ENCODE peak calls at places on chromosomes 1 and 21, in five cellular contexts. T is amygdala; H is NCI-H1092 treated with DMSO at 0.1 percent for 48 hours; Z is NCI-H460; S is activated CD8-positive, alpha-beta T cell treated with anti-CD3 and anti-CD28 coated beads for 36 hours. V is an unnamed sample.

GRCh38 chr1:161427733-161428516 is 60.2 kb upstream of the CFAP126 start:
- DNase-seq in T (no peak), S (peak), Z (peak), H (no peak), V (peak)

GRCh38 chr1:75836528-75836927 is 39.8 kb downstream of the MSH4 start:
- DNase-seq in S (no peak), T (no peak), Z (no peak), H (no peak), V (no peak)

GRCh38 chr1:30196872-30197615 is 526.3 kb downstream of the MATN1 start:
- DNase-seq in S (no peak), T (no peak), Z (no peak), H (no peak), V (no peak)

GRCh38 chr1:26530540-26530897 is 958 bp downstream of the RPS6KA1 start:
- DNase-seq in Z (no peak), H (no peak), S (no peak), T (no peak), V (no peak)

GRCh38 chr1:206455681-206456344 is 14.5 kb upstream of the IKBKE start:
- DNase-seq in Z (no peak), S (no peak), H (peak), T (no peak), V (no peak)

GRCh38 chr1:156663178-156663577 is 14.0 kb downstream of the NES start:
- DNase-seq in H (no peak), Z (no peak), S (no peak), T (no peak), V (no peak)

GRCh38 chr1:32353886-32354570 is 8.3 kb downstream of the FAM229A start:
- DNase-seq in Z (no peak), T (no peak), S (no peak), H (no peak), V (no peak)

GRCh38 chr1:79293611-79294010 is 287.1 kb upstream of the ADGRL4 start:
- DNase-seq in S (no peak), T (no peak), H (no peak), Z (no peak), V (no peak)

GRCh38 chr21:34668803-34669148 is at the start of gene CLIC6:
- DNase-seq in H (no peak), S (no peak), Z (no peak), T (no peak), V (no peak)

V was measured in A549.